ENCODE peak calls at places on chromosomes 12 and 14, in four cellular contexts. L is neural progenitor cell, S is testis, D is transverse colon. M is an unnamed sample.

GRCh38 chr12:11688831-11689230 is 39.4 kb downstream of the ETV6 start:
- DNase-seq in L (no peak), S (no peak), D (no peak), M (peak; percentile 35)

GRCh38 chr12:75635606-75636444 is 124.4 kb upstream of the KRR1 start:
- DNase-seq in L (no peak), S (no peak), D (no peak), M (peak; percentile 99)

GRCh38 chr14:99321236-99321925 is 49.4 kb upstream of the BCL11B start:
- DNase-seq in D (no peak), L (no peak), S (no peak), M (no peak)

GRCh38 chr14:31578266-31578665 is 17.1 kb downstream of the NUBPL start:
- DNase-seq in D (no peak), L (no peak), S (no peak), M (no peak)

GRCh38 chr14:71498151-71498734 is 434.0 kb upstream of the RGS6 start:
- DNase-seq in L (no peak), D (no peak), S (no peak), M (peak; percentile 69)

GRCh38 chr12:53736602-53737493 is 9.6 kb upstream of the CALCOCO1 start:
- DNase-seq in L (peak; percentile 81), D (no peak), S (no peak), M (no peak)

GRCh38 chr14:37583358-37584210 is 11.5 kb downstream of the FOXA1 start:
- DNase-seq in D (peak; percentile 48), L (peak; percentile 92), S (no peak), M (no peak)

GRCh38 chr14:71692496-71692895 is 239.7 kb upstream of the RGS6 start:
- DNase-seq in L (no peak), S (no peak), D (no peak), M (peak; percentile 74)

GRCh38 chr14:24274101-24274543 is 2.7 kb upstream of the RABGGTA start:
- DNase-seq in S (no peak), L (no peak), D (no peak), M (no peak)

GRCh38 chr14:100962494-100962893 is 59.0 kb upstream of the RTL1 start:
- DNase-seq in D (no peak), S (no peak), L (no peak), M (no peak)

GRCh38 chr14:96130391-96130790 is 74.2 kb upstream of the BDKRB2 start:
- DNase-seq in S (no peak), D (no peak), L (no peak), M (no peak)

GRCh38 chr12:10031318-10031717 is 836 bp downstream of the CLEC9A start:
- DNase-seq in S (no peak), D (no peak), L (no peak), M (peak; percentile 14)

GRCh38 chr12:93851245-93851665 is 174.1 kb downstream of the CRADD start:
- DNase-seq in D (peak; percentile 26), S (no peak), L (no peak), M (no peak)

GRCh38 chr12:118055144-118055557 is 5.8 kb downstream of the WSB2 start:
- DNase-seq in S (peak; percentile 62), D (peak; percentile 54), L (peak; percentile 61), M (no peak)

DNA sequence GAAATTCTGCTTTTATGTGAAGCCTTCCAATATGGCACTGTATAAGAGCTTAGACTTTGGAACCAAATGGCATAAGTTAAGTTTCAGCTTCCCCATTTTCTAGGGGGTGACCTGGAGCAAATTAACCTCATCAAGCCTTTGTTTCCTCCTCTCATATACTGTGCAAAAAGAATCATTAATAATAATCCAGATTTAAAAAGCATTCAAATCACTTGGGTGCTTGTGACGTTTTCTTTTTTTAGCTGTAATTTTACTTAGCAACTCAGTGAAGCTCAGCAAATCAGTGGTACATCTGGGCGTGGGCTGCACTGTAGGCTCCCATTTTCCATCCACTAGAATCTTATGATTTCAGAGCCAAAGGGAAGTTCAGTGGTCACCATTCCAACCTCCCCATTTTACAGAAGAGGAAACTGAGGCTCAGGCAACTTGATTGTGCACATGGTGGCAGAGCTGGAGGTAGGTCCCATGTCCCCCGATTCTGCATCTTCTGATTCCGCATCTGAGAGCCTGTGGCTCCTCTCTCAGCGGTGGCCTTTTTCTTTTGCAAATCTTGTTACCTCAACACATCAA is 131.2 kb downstream of the SNAPC1 start:
- DNase-seq in D (no peak), L (no peak), S (no peak), M (no peak)
- H3K36me3 ChIP-seq in D (no peaks in the 10 kb centered on the region), L (no peaks in the 10 kb centered on the region), S (no peaks in the 10 kb centered on the region), M (no peaks in the 10 kb centered on the region)

DNA sequence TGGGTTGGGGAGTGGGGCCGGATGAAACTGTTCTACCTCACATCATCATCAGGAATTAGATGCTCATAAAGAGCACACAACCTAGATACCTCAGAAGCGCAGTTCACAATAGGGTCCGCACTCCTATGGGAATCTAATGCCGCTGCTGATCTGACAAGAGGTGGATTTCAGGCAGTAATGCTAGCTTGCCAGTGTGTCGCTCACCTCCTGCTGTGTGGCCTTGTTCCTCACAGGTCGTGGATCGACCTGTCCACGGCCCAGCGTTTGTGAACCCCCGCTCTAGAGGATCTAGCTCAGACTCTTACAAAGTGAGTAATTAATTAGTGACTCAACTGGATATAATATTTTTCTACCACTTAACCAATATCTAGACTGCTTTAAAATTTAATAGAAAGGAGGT is 5.8 kb downstream of the PPP1R12A start:
- DNase-seq in L (peak; percentile 65), S (no peak), D (no peak), M (no peak)
- H3K27ac ChIP-seq in L (no peak overlapping the region), S (no peak overlapping the region), D (no peak overlapping the region), M (no peak overlapping the region)

DNA sequence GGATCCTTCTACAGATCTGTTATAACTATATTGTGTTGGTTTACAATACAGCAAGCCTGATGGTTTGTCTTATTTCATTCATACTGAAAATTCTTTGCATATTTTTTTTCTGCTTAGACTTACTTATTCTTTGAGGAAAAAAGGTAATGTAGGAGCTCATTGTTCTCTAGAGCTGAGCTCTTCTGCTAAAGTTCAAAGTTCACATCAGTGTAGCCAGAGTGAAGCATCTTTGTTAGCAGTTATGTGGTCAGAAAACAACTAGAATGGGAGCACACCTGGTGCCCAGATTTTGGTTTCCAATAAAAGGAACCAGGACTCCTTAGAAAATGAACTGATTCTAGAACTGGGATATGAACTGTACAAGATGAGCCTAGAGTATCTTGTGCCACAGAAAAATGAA is 10.3 kb downstream of the GPX2 start:
- DNase-seq in S (no peak), D (no peak), L (no peak), M (no peak)
- H3K36me3 ChIP-seq in S (no peaks in the 10 kb centered on the region), D (peaks cover 21% of the 10 kb centered on the region), L (peaks cover 14% of the 10 kb centered on the region), M (peaks cover 25% of the 10 kb centered on the region)

GRCh38 chr12:119686776-119687175 is 18.8 kb downstream of the PRKAB1 start:
- DNase-seq in L (no peak), D (no peak), S (no peak), M (no peak)
- H3K27ac ChIP-seq in L (no peak overlapping the region), D (peak overlapping the region; percentile 82), S (no peak overlapping the region), M (no peak overlapping the region)

DNA sequence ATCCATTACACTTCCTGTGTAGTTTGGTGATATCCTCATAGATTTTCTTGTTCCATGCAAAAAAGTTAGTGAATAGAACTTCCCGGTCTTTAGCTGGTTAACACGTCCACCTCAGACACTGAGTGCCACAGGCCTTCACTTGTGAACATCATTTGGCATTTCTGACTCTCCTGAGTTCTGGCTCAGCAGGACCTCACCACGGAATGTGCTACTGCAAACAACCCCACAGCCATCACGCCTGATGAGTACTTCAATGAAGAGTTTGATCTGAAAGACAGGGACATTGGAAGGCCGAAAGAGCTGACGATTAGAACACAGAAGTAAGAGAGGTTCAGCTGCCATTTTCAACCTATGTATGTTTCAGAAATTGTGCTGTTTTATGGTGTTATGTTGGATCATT is 20.0 kb downstream of the C12orf76 start:
- DNase-seq in L (no peak), S (no peak), D (no peak), M (no peak)
- H3K36me3 ChIP-seq in L (no peaks in the 10 kb centered on the region), S (no peaks in the 10 kb centered on the region), D (peaks cover 33% of the 10 kb centered on the region), M (peaks cover 47% of the 10 kb centered on the region)

DNA sequence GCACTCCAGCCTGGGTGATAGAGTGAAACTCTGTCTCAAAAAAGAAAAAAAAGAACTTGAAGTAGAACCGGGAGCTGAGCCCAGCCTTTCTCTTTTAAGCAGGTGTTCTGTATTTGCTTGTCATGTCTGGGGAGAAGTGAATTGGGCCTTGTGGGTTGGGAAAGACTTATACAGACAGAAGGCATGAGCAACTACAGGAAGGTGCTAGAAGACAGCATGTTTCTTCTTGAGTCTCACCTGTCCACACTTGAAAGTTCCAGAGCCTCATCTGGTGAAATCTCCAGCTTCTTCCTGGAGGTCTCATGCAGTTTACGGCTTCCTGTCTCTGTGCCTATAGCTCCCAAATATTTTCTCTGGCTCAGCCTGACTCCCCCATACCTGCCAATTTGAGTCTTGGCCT is 2.5 kb downstream of the PGAM5 start:
- DNase-seq in S (no peak), D (no peak), L (no peak), M (no peak)
- H3K27ac ChIP-seq in S (no peak overlapping the region), D (no peak overlapping the region), L (no peak overlapping the region), M (no peak overlapping the region)

GRCh38 chr12:108532061-108532848 is 17.2 kb downstream of the FICD start:
- DNase-seq in L (no peak), S (no peak), D (no peak), M (no peak)

GRCh38 chr12:108523365-108523764 is 8.3 kb downstream of the FICD start:
- DNase-seq in D (no peak), L (no peak), S (no peak), M (no peak)

GRCh38 chr12:108525681-108526080 is 10.6 kb downstream of the FICD start:
- DNase-seq in L (no peak), D (no peak), S (no peak), M (peak; percentile 47)

GRCh38 chr12:108530141-108530540 is 15.1 kb downstream of the FICD start:
- DNase-seq in S (no peak), L (no peak), D (no peak), M (no peak)

DNA sequence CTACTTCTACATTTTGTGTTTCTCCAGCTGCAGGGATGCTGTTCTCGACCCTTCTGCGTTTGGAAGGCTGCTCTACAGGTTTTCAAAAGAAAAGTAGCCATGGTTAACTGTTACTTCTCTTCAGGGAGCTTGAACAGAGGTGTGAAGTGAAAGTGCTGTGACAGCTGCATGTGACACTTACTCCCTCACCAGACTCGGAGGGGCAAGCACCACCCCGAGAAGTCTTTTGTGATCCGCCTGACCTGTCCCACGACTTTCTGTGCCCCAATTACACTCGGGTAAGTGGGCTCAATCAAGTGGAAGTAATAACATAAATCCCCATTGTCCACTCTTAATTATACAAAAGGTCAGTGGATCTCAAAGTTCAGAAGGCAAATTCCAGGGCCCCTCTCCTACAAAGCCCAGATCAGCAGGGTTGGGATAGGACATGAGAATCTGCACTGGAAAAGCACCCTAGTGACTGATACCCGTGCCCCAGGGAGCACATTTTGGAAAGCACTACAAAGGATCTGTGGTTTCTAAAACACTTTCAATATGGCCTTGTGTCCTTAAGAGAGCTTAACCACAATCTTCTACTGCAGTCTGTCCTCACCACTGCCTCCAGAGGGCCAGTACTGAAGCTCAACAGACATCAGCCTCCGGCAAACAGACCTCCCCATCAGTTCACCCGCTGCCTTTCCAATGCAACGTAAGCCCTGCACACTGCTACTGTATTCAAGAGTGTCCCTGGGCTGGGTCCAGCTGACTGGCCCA is 11.6 kb downstream of the FICD start:
- DNase-seq in L (peak; percentile 91), S (no peak), D (no peak), M (peak; percentile 38)
- H3K36me3 ChIP-seq in L (peaks cover 9% of the 10 kb centered on the region), S (no peaks in the 10 kb centered on the region), D (peaks cover 82% of the 10 kb centered on the region), M (peaks cover 68% of the 10 kb centered on the region)

DNA sequence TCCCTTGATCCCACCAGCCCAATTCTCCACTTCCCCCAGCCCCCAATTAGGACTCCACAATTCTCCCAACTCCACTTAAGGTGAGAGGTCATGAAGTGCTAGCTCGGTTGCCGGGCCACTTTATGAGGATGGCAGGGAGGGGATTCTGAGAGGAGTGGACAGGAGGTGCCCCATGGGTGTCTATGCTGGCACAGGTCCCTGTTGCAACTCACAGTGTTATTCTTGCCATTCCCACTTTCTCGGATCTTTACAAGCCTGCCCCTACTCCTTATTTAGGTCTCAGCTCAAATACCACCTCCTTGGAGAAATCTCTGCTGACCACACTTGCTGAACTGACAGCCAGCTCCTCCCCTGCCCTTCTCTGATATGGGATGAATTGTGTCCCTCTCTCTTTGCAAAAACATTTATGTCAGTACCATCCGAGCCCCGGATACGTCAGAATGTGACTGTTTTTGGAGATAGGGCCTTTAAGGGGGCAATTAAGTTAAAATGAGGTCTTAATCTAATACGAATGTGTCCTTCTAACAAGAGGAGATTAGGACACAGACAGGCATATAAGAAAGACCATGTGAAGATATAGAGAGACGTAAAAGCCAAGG is 4.2 kb upstream of the LGALS3 start:
- DNase-seq in D (no peak), L (no peak), S (no peak), M (no peak)
- H3K27ac ChIP-seq in D (peak overlapping the region; percentile 98), L (no peak overlapping the region), S (no peak overlapping the region), M (no peak overlapping the region)